ENCODE peak calls at places on chromosomes 6 and 20, in ten cellular contexts. V is aorta; U is amniotic stem cell; G is stimulated activated CD8-positive, alpha-beta memory T cell treated with anti-CD3 and anti-CD28 coated beads, Interleukin-4, amount 100 ng/mL, for 48 hours; D is tibial nerve; X is activated CD4-positive, alpha-beta T cell treated with anti-CD3 and anti-CD28 coated beads for 4 hours; O is dermis microvascular lymphatic vessel endothelial cell; A is EH; W is SJSA1; H is activated effector memory CD4-positive, alpha-beta T cell treated with anti-CD3 and anti-CD28 coated beads, Interleukin-2, amount 50 U/mL, for 16 hours. B is an unnamed sample.
A peak's percentile ranks its signal among the peaks of the same experiment; 100 is the strongest.

GRCh38 chr20:36862857-36863668 is 12.9 kb upstream of the TLDC2 start:
- DNase-seq in V (no peak), U (no peak), G (no peak), D (no peak), X (no peak), O (no peak), A (peak; percentile 25), W (no peak), H (peak; percentile 63), B (peak; percentile 36)

GRCh38 chr20:42530855-42531674 is 658.6 kb downstream of the PTPRT start:
- DNase-seq in V (no peak), U (no peak), G (no peak), D (no peak), X (no peak), O (no peak), A (no peak), W (no peak), H (no peak), B (peak; percentile 49)

GRCh38 chr20:59618131-59618530 is 13.8 kb downstream of the PHACTR3 start:
- DNase-seq in V (no peak), U (no peak), G (no peak), D (no peak), X (no peak), O (no peak), A (no peak), W (no peak), H (peak; percentile 25), B (no peak)

GRCh38 chr6:92942549-92942948 is 476.8 kb downstream of the EPHA7 start:
- DNase-seq in V (no peak), U (no peak), G (no peak), D (no peak), X (no peak), O (no peak), A (no peak), W (no peak), H (no peak), B (no peak)

GRCh38 chr6:133802861-133803260 is 86.1 kb upstream of the TCF21 start:
- DNase-seq in V (no peak), U (no peak), G (no peak), D (no peak), X (no peak), O (no peak), A (no peak), W (no peak), H (no peak), B (no peak)

GRCh38 chr6:32666420-32667300 is at the start of gene HLA-DQB1:
- DNase-seq in V (no peak), U (no peak), G (peak; percentile 57), D (peak; percentile 21), X (no peak), O (peak; percentile 21), A (peak; percentile 34), W (no peak), H (peak; percentile 80), B (no peak)

GRCh38 chr6:83853178-83853967 is at the start of gene RIPPLY2:
- DNase-seq in V (peak; percentile 52), U (no peak), G (peak; percentile 26), D (no peak), X (no peak), O (no peak), A (peak; percentile 25), W (no peak), H (peak; percentile 62), B (no peak)

GRCh38 chr20:13022401-13023170 is 13.8 kb downstream of the SPTLC3 start:
- DNase-seq in V (no peak), U (no peak), G (no peak), D (no peak), X (no peak), O (no peak), A (no peak), W (peak; percentile 53), H (no peak), B (no peak)

GRCh38 chr6:170212051-170212756 is 78.7 kb downstream of the DLL1 start:
- DNase-seq in V (no peak), U (no peak), G (no peak), D (peak; percentile 2), X (no peak), O (no peak), A (no peak), W (peak; percentile 32), H (peak; percentile 24), B (no peak)

GRCh38 chr6:11525468-11526155 is 11.9 kb upstream of the TMEM170B start:
- DNase-seq in V (peak; percentile 63), U (no peak), G (no peak), D (peak; percentile 70), X (no peak), O (no peak), A (peak; percentile 77), W (no peak), H (no peak), B (no peak)

GRCh38 chr20:32333181-32333987 is 24.7 kb upstream of the ASXL1 start:
- DNase-seq in V (no peak), U (no peak), G (peak; percentile 76), D (no peak), X (no peak), O (no peak), A (no peak), W (no peak), H (peak; percentile 74), B (no peak)

GRCh38 chr6:135145509-135145865 is 35.6 kb upstream of the MYB start:
- DNase-seq in V (no peak), U (no peak), G (no peak), D (no peak), X (no peak), O (no peak), A (peak; percentile 30), W (no peak), H (no peak), B (no peak)

GRCh38 chr20:58715709-58716475 is 23.3 kb downstream of the NPEPL1 start:
- DNase-seq in V (no peak), U (no peak), G (no peak), D (no peak), X (no peak), O (no peak), A (no peak), W (no peak), H (peak; percentile 44), B (no peak)

GRCh38 chr6:75278474-75279077 is 6.0 kb downstream of the TMEM30A start:
- DNase-seq in V (no peak), U (no peak), G (no peak), D (no peak), X (no peak), O (no peak), A (no peak), W (no peak), H (no peak), B (no peak)

GRCh38 chr6:169326067-169326799 is 72.6 kb upstream of the THBS2 start:
- DNase-seq in V (no peak), U (no peak), G (no peak), D (no peak), X (no peak), O (no peak), A (peak; percentile 69), W (no peak), H (no peak), B (no peak)

GRCh38 chr20:41078329-41078728 is 49.7 kb downstream of the TOP1 start:
- DNase-seq in V (no peak), U (peak; percentile 66), G (no peak), D (no peak), X (no peak), O (peak; percentile 52), A (peak; percentile 84), W (no peak), H (no peak), B (peak; percentile 24)

GRCh38 chr20:63189322-63189642 is 26.6 kb downstream of the YTHDF1 start:
- DNase-seq in V (no peak), U (no peak), G (no peak), D (no peak), X (no peak), O (no peak), A (no peak), W (no peak), H (no peak), B (no peak)